ENCODE peak calls at places on chromosomes 12 and 14, in nine cellular contexts. E is psoas muscle; C is putamen; H is GM23248; B is stimulated activated CD4-positive, alpha-beta T cell treated with anti-CD3 and anti-CD28 coated beads, TNF-alpha, amount 100 ng/mL, for 4 hours; W is neural crest cell; S is activated T-cell treated with anti-CD3 and anti-CD28 coated beads for 24 hours; U is NCI-H2029; O is activated CD4-positive, alpha-beta T cell treated with anti-CD3 and anti-CD28 coated beads for 24 hours. F is an unnamed sample.

GRCh38 chr12:82745062-82745461 is 58.4 kb downstream of the TMTC2 start:
- DNase-seq in E (no peak), C (no peak), H (no peak), B (no peak), W (no peak), S (no peak), U (no peak), O (no peak), F (no peak)

GRCh38 chr12:104182144-104182543 is 33.4 kb upstream of the TXNRD1 start:
- DNase-seq in E (peak; percentile 86), C (no peak), H (peak; percentile 90), B (no peak), W (no peak), S (no peak), U (no peak), O (no peak), F (peak; percentile 89)

GRCh38 chr14:50955373-50956043 is 11.2 kb upstream of the PYGL start:
- DNase-seq in E (peak; percentile 80), C (peak; percentile 34), H (peak; percentile 99), B (no peak), W (no peak), S (no peak), U (no peak), O (no peak), F (peak; percentile 84)

GRCh38 chr14:75871181-75871880 is 110.5 kb downstream of the TGFB3 start:
- DNase-seq in E (no peak), C (no peak), H (no peak), B (no peak), W (no peak), S (no peak), U (no peak), O (no peak), F (no peak)

GRCh38 chr12:107091989-107092641 is 1.2 kb downstream of the CRY1 start:
- DNase-seq in E (no peak), C (peak; percentile 70), H (peak; percentile 95), B (no peak), W (peak; percentile 34), S (no peak), U (peak; percentile 39), O (no peak), F (peak; percentile 90)

GRCh38 chr14:64232095-64232830 is 61.9 kb downstream of the ESR2 start:
- DNase-seq in E (no peak), C (no peak), H (peak; percentile 75), B (no peak), W (no peak), S (no peak), U (no peak), O (no peak), F (peak; percentile 67)

GRCh38 chr14:29925106-29925722 is 2.4 kb downstream of the PRKD1 start:
- DNase-seq in E (no peak), C (no peak), H (peak; percentile 83), B (no peak), W (no peak), S (no peak), U (no peak), O (no peak), F (no peak)

GRCh38 chr12:45669762-45670161 is 59.7 kb upstream of the ARID2 start:
- DNase-seq in E (no peak), C (no peak), H (peak; percentile 19), B (no peak), W (no peak), S (no peak), U (no peak), O (no peak), F (no peak)

GRCh38 chr12:28987538-28988383 is 161.3 kb upstream of the FAR2 start:
- DNase-seq in E (no peak), C (no peak), H (no peak), B (no peak), W (no peak), S (no peak), U (no peak), O (no peak), F (no peak)

GRCh38 chr14:75258079-75258802 is 20.4 kb upstream of the FOS start:
- DNase-seq in E (peak; percentile 87), C (no peak), H (peak; percentile 84), B (no peak), W (no peak), S (no peak), U (no peak), O (no peak), F (no peak)

GRCh38 chr12:42704810-42705401 is 115.4 kb upstream of the PRICKLE1 start:
- DNase-seq in E (no peak), C (no peak), H (no peak), B (no peak), W (no peak), S (no peak), U (no peak), O (no peak), F (no peak)

GRCh38 chr12:80186727-80187217 is 87.4 kb downstream of the OTOGL start:
- DNase-seq in E (no peak), C (peak; percentile 50), H (peak; percentile 97), B (no peak), W (peak; percentile 43), S (peak; percentile 9), U (peak; percentile 72), O (no peak), F (peak; percentile 85)